ENCODE peak calls at places on chromosomes 3 and 15, in four cellular contexts. N is WERI-Rb-1, S is stomach, F is tibial nerve. R is an unnamed sample.

GRCh38 chr15:70055601-70056051 is 42.1 kb downstream of the TLE3 start:
- DNase-seq in S (no peak), F (no peak), N (peak; percentile 36), R (peak; percentile 9)

GRCh38 chr3:64214002-64214696 is 11.1 kb downstream of the PRICKLE2 start:
- DNase-seq in N (no peak), S (peak; percentile 59), F (peak; percentile 51), R (peak; percentile 86)

GRCh38 chr3:4426782-4427344 is 40.2 kb downstream of the SUMF1 start:
- DNase-seq in F (no peak), N (no peak), S (no peak), R (no peak)

GRCh38 chr3:9226326-9226725 is 23.1 kb downstream of the SRGAP3 start:
- DNase-seq in F (no peak), S (no peak), N (peak; percentile 57), R (peak; percentile 83)

GRCh38 chr3:39064646-39065045 is 12.8 kb downstream of the WDR48 start:
- DNase-seq in F (no peak), S (no peak), N (no peak), R (no peak)

GRCh38 chr3:151047636-151048035 is 37.8 kb upstream of the MED12L start:
- DNase-seq in N (no peak), S (no peak), F (no peak), R (no peak)

GRCh38 chr15:55226127-55226526 is 29.4 kb upstream of the RSL24D1 start:
- DNase-seq in S (no peak), N (no peak), F (no peak), R (no peak)

GRCh38 chr15:81304226-81304625 is 19.7 kb downstream of the STARD5 start:
- DNase-seq in N (no peak), S (no peak), F (peak; percentile 43), R (no peak)

GRCh38 chr3:155026999-155027591 is 53.0 kb upstream of the MME start:
- DNase-seq in F (no peak), N (peak; percentile 68), S (no peak), R (no peak)

GRCh38 chr3:174436367-174436766 is 422.8 kb upstream of the NAALADL2 start:
- DNase-seq in S (no peak), N (no peak), F (no peak), R (no peak)

GRCh38 chr3:135050536-135050935 is 255.5 kb downstream of the EPHB1 start:
- DNase-seq in N (no peak), S (no peak), F (no peak), R (no peak)

GRCh38 chr3:156576887-156577427 is 22.0 kb upstream of the SSR3 start:
- DNase-seq in F (no peak), N (no peak), S (no peak), R (no peak)

GRCh38 chr15:68572309-68572708 is 6.5 kb upstream of the CORO2B start:
- DNase-seq in N (no peak), F (no peak), S (no peak), R (no peak)

GRCh38 chr15:99249270-99249817 is at the start of gene TTC23:
- DNase-seq in N (no peak), S (no peak), F (no peak), R (peak; percentile 36)

GRCh38 chr3:45606991-45607712 is 12.6 kb downstream of the LIMD1 start:
- DNase-seq in N (no peak), F (no peak), S (no peak), R (peak; percentile 63)
- H3K27ac ChIP-seq in N (no peak overlapping the region), F (peak overlapping the region; percentile 51), S (peak overlapping the region; percentile 25), R (peak overlapping the region; percentile 79)

GRCh38 chr3:124582196-124582595 is 148.1 kb upstream of the UMPS start:
- DNase-seq in N (no peak), S (no peak), F (no peak), R (no peak)

GRCh38 chr3:124579641-124580040 is 150.6 kb upstream of the UMPS start:
- DNase-seq in S (no peak), F (no peak), N (no peak), R (no peak)

GRCh38 chr3:124584245-124584551 is 146.1 kb upstream of the UMPS start:
- DNase-seq in N (no peak), F (no peak), S (no peak), R (no peak)

GRCh38 chr3:124584552-124585391 is 145.5 kb upstream of the UMPS start:
- DNase-seq in F (no peak), N (peak; percentile 69), S (peak; percentile 93), R (peak; percentile 65)

GRCh38 chr3:124582621-124583437 is 147.4 kb upstream of the UMPS start:
- DNase-seq in F (no peak), S (no peak), N (no peak), R (no peak)
- H3K27me3 ChIP-seq in F (no peaks in the 10 kb centered on the region), S (no peaks in the 10 kb centered on the region), N (no peaks in the 10 kb centered on the region), R (no peaks in the 10 kb centered on the region)

GRCh38 chr3:37386627-37387230 is 212.3 kb upstream of the LRRFIP2 start:
- DNase-seq in N (no peak), F (no peak), S (no peak), R (no peak)
- H3K27ac ChIP-seq in N (no peak overlapping the region), F (no peak overlapping the region), S (no peak overlapping the region), R (no peak overlapping the region)

GRCh38 chr15:74414081-74414580 is 19.6 kb downstream of the SEMA7A start:
- DNase-seq in N (no peak), S (no peak), F (no peak), R (no peak)
- H3K27me3 ChIP-seq in N (no peaks in the 10 kb centered on the region), S (no peaks in the 10 kb centered on the region), F (no peaks in the 10 kb centered on the region), R (no peaks in the 10 kb centered on the region)

GRCh38 chr3:188066141-188066540 is 87.8 kb upstream of the LPP start:
- DNase-seq in F (no peak), S (no peak), N (no peak), R (no peak)
- H3K27ac ChIP-seq in F (peak overlapping the region; percentile 66), S (no peak overlapping the region), N (no peak overlapping the region), R (no peak overlapping the region)

DNA sequence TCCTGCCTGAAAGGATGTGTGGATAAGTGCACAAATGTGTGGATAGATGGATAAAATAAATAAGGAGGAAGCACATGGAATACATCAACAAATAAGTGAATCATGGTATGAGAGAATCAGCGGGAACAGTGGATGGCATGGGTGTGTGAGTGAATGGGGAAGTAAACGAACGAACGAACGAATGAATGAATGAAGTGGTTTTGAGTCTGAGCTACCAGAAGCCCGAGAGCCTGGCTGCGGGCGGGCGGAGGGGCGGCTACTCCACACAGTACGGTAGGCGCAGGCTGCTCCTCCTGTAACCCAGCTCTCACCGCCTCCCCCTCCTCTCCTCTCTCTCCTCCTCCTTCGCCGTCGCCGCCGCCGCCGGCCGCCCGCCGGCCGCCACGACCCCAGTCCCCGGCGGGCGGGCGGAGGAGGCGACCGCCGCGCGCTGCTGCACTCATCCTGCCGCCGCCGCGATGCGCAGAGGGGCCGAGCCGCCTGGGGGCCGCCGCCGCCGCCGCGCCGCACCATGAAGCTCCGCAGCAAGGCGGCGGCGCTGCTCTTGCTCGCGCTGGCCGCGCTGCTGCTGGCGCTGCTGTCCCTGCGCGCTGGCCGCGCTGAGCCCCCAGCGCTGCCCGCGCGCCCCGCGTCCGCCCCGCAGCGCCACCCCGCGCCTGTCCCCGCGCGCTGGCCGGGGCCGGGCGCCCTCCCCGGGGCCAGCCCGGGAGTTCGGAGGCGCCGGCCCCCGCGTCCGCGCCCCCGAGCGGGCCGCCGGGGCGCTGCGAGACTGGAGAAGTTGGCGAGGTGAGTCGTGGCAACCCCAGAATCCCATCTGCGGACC is at the start of gene GXYLT2:
- DNase-seq in N (peak; percentile 85), F (peak; percentile 31), S (peak; percentile 53), R (peak; percentile 68)
- H3K27me3 ChIP-seq in N (no peaks in the 10 kb centered on the region), F (no peaks in the 10 kb centered on the region), S (no peaks in the 10 kb centered on the region), R (no peaks in the 10 kb centered on the region)

R was measured in uterus.